ENCODE peak calls at places on chromosome 18, in seven cellular contexts. Y is uterus; N is non-pigmented ciliary epithelial cell; D is activated T-helper 9 cell treated with anti-CD3 and anti-CD28 coated beads, Interleukin-2, amount 50 U/mL, for 16 hours; A is stimulated activated CD8-positive, alpha-beta memory T cell treated with anti-CD3 and anti-CD28 coated beads, Interleukin-15, amount 100 ng/mL, for 24 hours; H is dermis microvascular lymphatic vessel endothelial cell; Q is NCI-H2029 treated with DMSO at 0.1 percent for 48 hours. X is an unnamed sample.

GRCh38 chr18:58838946-58839345 is 25.7 kb upstream of the ZNF532 start:
- DNase-seq in Y (no peak), N (no peak), D (no peak), A (no peak), H (no peak), Q (no peak), X (no peak)

GRCh38 chr18:75003764-75004690 is 204.9 kb downstream of the PTGR3 start:
- DNase-seq in Y (no peak), N (no peak), D (no peak), A (no peak), H (no peak), Q (no peak), X (no peak)

GRCh38 chr18:71336811-71337210 is 1048.0 kb downstream of the SOCS6 start:
- DNase-seq in Y (no peak), N (no peak), D (no peak), A (no peak), H (peak), Q (no peak), X (no peak)

GRCh38 chr18:69400976-69401474 is 337 bp downstream of the DOK6 start:
- DNase-seq in Y (no peak), N (no peak), D (no peak), A (no peak), H (peak), Q (no peak), X (no peak)

GRCh38 chr18:55396267-55396905 is 191.6 kb downstream of the TCF4 start:
- DNase-seq in Y (no peak), N (no peak), D (no peak), A (no peak), H (no peak), Q (no peak), X (no peak)

GRCh38 chr18:59056706-59057492 is 82.8 kb upstream of the SEC11C start:
- DNase-seq in Y (peak), N (no peak), D (peak), A (no peak), H (peak), Q (peak), X (peak)

GRCh38 chr18:48621240-48621639 is 82.4 kb downstream of the CTIF start:
- DNase-seq in Y (no peak), N (peak), D (no peak), A (no peak), H (no peak), Q (no peak), X (peak)

GRCh38 chr18:56019156-56019555 is 431.2 kb upstream of the TCF4 start:
- DNase-seq in Y (no peak), N (no peak), D (no peak), A (no peak), H (no peak), Q (no peak), X (no peak)

GRCh38 chr18:23204589-23205235 is 69.4 kb downstream of the CABLES1 start:
- DNase-seq in Y (no peak), N (no peak), D (no peak), A (no peak), H (no peak), Q (no peak), X (no peak)

GRCh38 chr18:2494921-2495320 is 76.4 kb downstream of the METTL4 start:
- DNase-seq in Y (no peak), N (no peak), D (no peak), A (no peak), H (no peak), Q (no peak), X (no peak)

GRCh38 chr18:48952287-48953095 is 1.7 kb upstream of the SMAD7 start:
- DNase-seq in Y (peak), N (no peak), D (peak), A (no peak), H (peak), Q (peak), X (peak)

GRCh38 chr18:11994346-11994707 is 13.0 kb downstream of the IMPA2 start:
- DNase-seq in Y (peak), N (no peak), D (no peak), A (no peak), H (no peak), Q (no peak), X (peak)

GRCh38 chr18:50372743-50373142 is 2.1 kb upstream of the SKA1 start:
- DNase-seq in Y (no peak), N (no peak), D (no peak), A (no peak), H (no peak), Q (no peak), X (no peak)

GRCh38 chr18:55321268-55322175 is 266.5 kb downstream of the TCF4 start:
- DNase-seq in Y (peak), N (peak), D (no peak), A (no peak), H (peak), Q (no peak), X (peak)

GRCh38 chr18:48946329-48946835 is 4.4 kb downstream of the SMAD7 start:
- DNase-seq in Y (no peak), N (no peak), D (no peak), A (no peak), H (peak), Q (peak), X (peak)

GRCh38 chr18:67133669-67134068 is 382.9 kb downstream of the DSEL start:
- DNase-seq in Y (no peak), N (no peak), D (no peak), A (no peak), H (no peak), Q (peak), X (peak)

GRCh38 chr18:58054041-58054733 is 10.2 kb downstream of the NEDD4L start:
- DNase-seq in Y (no peak), N (no peak), D (no peak), A (no peak), H (no peak), Q (no peak), X (peak)

GRCh38 chr18:59345556-59345955 is 13.5 kb downstream of the LMAN1 start:
- DNase-seq in Y (no peak), N (no peak), D (no peak), A (no peak), H (no peak), Q (no peak), X (no peak)

GRCh38 chr18:34947711-34948125 is 93.5 kb upstream of the MAPRE2 start:
- DNase-seq in Y (no peak), N (peak), D (no peak), A (no peak), H (no peak), Q (no peak), X (peak)

GRCh38 chr18:35322486-35323258 is 21.5 kb downstream of the ZNF24 start:
- DNase-seq in Y (no peak), N (no peak), D (no peak), A (no peak), H (peak), Q (no peak), X (peak)

GRCh38 chr18:63263444-63263843 is 56.1 kb downstream of the BCL2 start:
- DNase-seq in Y (no peak), N (no peak), D (no peak), A (no peak), H (no peak), Q (no peak), X (no peak)

GRCh38 chr18:35335861-35336260 is 8.4 kb downstream of the ZNF24 start:
- DNase-seq in Y (no peak), N (no peak), D (no peak), A (no peak), H (no peak), Q (no peak), X (no peak)

GRCh38 chr18:42187611-42188378 is 232.8 kb downstream of the PIK3C3 start:
- DNase-seq in Y (no peak), N (no peak), D (no peak), A (no peak), H (no peak), Q (no peak), X (no peak)

GRCh38 chr18:70380915-70381896 is 92.4 kb downstream of the SOCS6 start:
- DNase-seq in Y (no peak), N (no peak), D (no peak), A (no peak), H (no peak), Q (no peak), X (no peak)

GRCh38 chr18:59691046-59691395 is 6.2 kb downstream of the CCBE1 start:
- DNase-seq in Y (no peak), N (no peak), D (no peak), A (no peak), H (no peak), Q (peak), X (peak)

GRCh38 chr18:61855127-61855991 is 37.4 kb downstream of the RNF152 start:
- DNase-seq in Y (no peak), N (no peak), D (no peak), A (no peak), H (no peak), Q (no peak), X (no peak)

GRCh38 chr18:22067109-22067508 is 102.3 kb upstream of the GATA6 start:
- DNase-seq in Y (no peak), N (no peak), D (no peak), A (no peak), H (no peak), Q (no peak), X (no peak)

GRCh38 chr18:50190926-50191325 is 4.0 kb downstream of the MYO5B start:
- DNase-seq in Y (no peak), N (no peak), D (no peak), A (no peak), H (no peak), Q (no peak), X (peak)

GRCh38 chr18:54517521-54517920 is 73.5 kb upstream of the DYNAP start:
- DNase-seq in Y (no peak), N (no peak), D (no peak), A (no peak), H (no peak), Q (no peak), X (no peak)

GRCh38 chr18:80147037-80147417 is 38.0 kb downstream of the ADNP2 start:
- DNase-seq in Y (no peak), N (no peak), D (no peak), A (no peak), H (peak), Q (no peak), X (no peak)

GRCh38 chr18:3213231-3214059 is 6.3 kb downstream of the MYOM1 start:
- DNase-seq in Y (no peak), N (no peak), D (no peak), A (no peak), H (peak), Q (no peak), X (no peak)

GRCh38 chr18:47151457-47151856 is 1.2 kb upstream of the HDHD2 start:
- DNase-seq in Y (no peak), N (no peak), D (no peak), A (no peak), H (no peak), Q (no peak), X (no peak)

GRCh38 chr18:75489493-75490190 is 62.1 kb upstream of the SMIM21 start:
- DNase-seq in Y (peak), N (peak), D (no peak), A (no peak), H (no peak), Q (no peak), X (peak)

GRCh38 chr18:32920796-32921787 is 148.3 kb upstream of the KLHL14 start:
- DNase-seq in Y (no peak), N (peak), D (no peak), A (no peak), H (peak), Q (no peak), X (peak)

GRCh38 chr18:31511098-31511497 is 13.1 kb downstream of the DSG2 start:
- DNase-seq in Y (no peak), N (no peak), D (no peak), A (no peak), H (no peak), Q (no peak), X (no peak)

GRCh38 chr18:28594034-28594433 is 417.1 kb upstream of the CDH2 start:
- DNase-seq in Y (no peak), N (no peak), D (no peak), A (no peak), H (no peak), Q (no peak), X (peak)